ENCODE peak calls at places on chromosome 5, in four cellular contexts. A, W, L and M are unnamed samples.

GRCh38 chr5:148063861-148064260 is at the start of gene SPINK5:
- DNase-seq in A (no peak), W (no peak), L (no peak), M (no peak)

GRCh38 chr5:32443145-32443540 is 1.4 kb downstream of the ZFR start:
- DNase-seq in A (peak; percentile 69), W (no peak), L (peak; percentile 21), M (no peak)

GRCh38 chr5:15525679-15526275 is 25.8 kb downstream of the FBXL7 start:
- DNase-seq in A (peak; percentile 71), W (no peak), L (peak; percentile 52), M (no peak)

GRCh38 chr5:132260714-132261615 is 3.5 kb downstream of the PDLIM4 start:
- DNase-seq in A (peak; percentile 86), W (peak; percentile 59), L (peak; percentile 90), M (peak; percentile 92)

GRCh38 chr5:40071870-40072269 is 607.8 kb upstream of the PTGER4 start:
- DNase-seq in A (peak; percentile 64), W (no peak), L (no peak), M (no peak)

GRCh38 chr5:148734518-148734917 is 80.2 kb upstream of the HTR4 start:
- DNase-seq in A (peak; percentile 28), W (no peak), L (no peak), M (no peak)

GRCh38 chr5:60483046-60483445 is 216.9 kb downstream of the DEPDC1B start:
- DNase-seq in A (peak; percentile 30), W (no peak), L (no peak), M (no peak)

GRCh38 chr5:40983781-40984180 is 74.5 kb downstream of the C7 start:
- DNase-seq in A (no peak), W (no peak), L (no peak), M (no peak)

GRCh38 chr5:10528056-10528816 is 35.6 kb upstream of the ANKRD33B start:
- DNase-seq in A (peak; percentile 77), W (no peak), L (no peak), M (no peak)

GRCh38 chr5:181188700-181189362 is 16.2 kb downstream of the TRIM7 start:
- DNase-seq in A (peak; percentile 82), W (peak; percentile 57), L (peak; percentile 79), M (peak; percentile 92)

GRCh38 chr5:178519155-178519554 is 71.0 kb downstream of the COL23A1 start:
- DNase-seq in A (no peak), W (no peak), L (no peak), M (peak; percentile 38)

GRCh38 chr5:9441610-9442009 is 104.3 kb downstream of the SEMA5A start:
- DNase-seq in A (peak; percentile 60), W (no peak), L (no peak), M (no peak)

GRCh38 chr5:108167174-108167573 is 214.7 kb downstream of the FBXL17 start:
- DNase-seq in A (no peak), W (no peak), L (no peak), M (no peak)

GRCh38 chr5:61139094-61139873 is 23.0 kb downstream of the SMIM15 start:
- DNase-seq in A (peak; percentile 19), W (no peak), L (peak; percentile 7), M (no peak)

GRCh38 chr5:172710695-172711094 is 60.3 kb downstream of the DUSP1 start:
- DNase-seq in A (no peak), W (no peak), L (no peak), M (no peak)

GRCh38 chr5:78317515-78317914 is 23.0 kb upstream of the AP3B1 start:
- DNase-seq in A (no peak), W (no peak), L (no peak), M (no peak)

GRCh38 chr5:40909233-40909632 is at the start of gene C7:
- DNase-seq in A (no peak), W (no peak), L (peak; percentile 89), M (no peak)

GRCh38 chr5:123091258-123091987 is 2.4 kb downstream of the PRDM6 start:
- DNase-seq in A (no peak), W (no peak), L (no peak), M (no peak)

GRCh38 chr5:76106149-76106548 is 23.0 kb downstream of the SV2C start:
- DNase-seq in A (no peak), W (no peak), L (no peak), M (no peak)

GRCh38 chr5:16593630-16594029 is 23.2 kb downstream of the RETREG1 start:
- DNase-seq in A (peak; percentile 50), W (no peak), L (no peak), M (no peak)

GRCh38 chr5:165370233-165370632 is 1864.8 kb downstream of the MAT2B start:
- DNase-seq in A (no peak), W (no peak), L (no peak), M (no peak)

GRCh38 chr5:171954721-171955120 is 51.7 kb downstream of the FBXW11 start:
- DNase-seq in A (peak; percentile 44), W (no peak), L (peak; percentile 45), M (no peak)

GRCh38 chr5:82465235-82465634 is 187.1 kb upstream of the RPS23 start:
- DNase-seq in A (no peak), W (no peak), L (peak; percentile 12), M (no peak)

GRCh38 chr5:72243706-72244105 is 76.3 kb downstream of the MRPS27 start:
- DNase-seq in A (no peak), W (no peak), L (no peak), M (no peak)

GRCh38 chr5:59724482-59725392 is 168.8 kb downstream of the PDE4D start:
- DNase-seq in A (peak; percentile 74), W (no peak), L (peak; percentile 80), M (no peak)

GRCh38 chr5:36870399-36871040 is 6.0 kb upstream of the NIPBL start:
- DNase-seq in A (peak; percentile 78), W (no peak), L (peak; percentile 79), M (no peak)

GRCh38 chr5:55387865-55388264 is 80.1 kb downstream of the MTREX start:
- DNase-seq in A (no peak), W (no peak), L (no peak), M (no peak)

GRCh38 chr5:167861134-167861930 is 430.1 kb upstream of the WWC1 start:
- DNase-seq in A (peak; percentile 16), W (peak; percentile 9), L (peak; percentile 39), M (no peak)

GRCh38 chr5:151885138-151885908 is 39.3 kb downstream of the GLRA1 start:
- DNase-seq in A (no peak), W (no peak), L (no peak), M (no peak)

GRCh38 chr5:34914671-34915138 is 599 bp downstream of the RAD1 start:
- DNase-seq in A (peak; percentile 28), W (peak; percentile 32), L (peak; percentile 38), M (peak; percentile 69)

GRCh38 chr5:141359790-141360426 is at the start of gene PCDHGB2:
- DNase-seq in A (peak; percentile 71), W (no peak), L (peak; percentile 40), M (no peak)

GRCh38 chr5:32828492-32828891 is 117.4 kb downstream of the NPR3 start:
- DNase-seq in A (peak; percentile 17), W (no peak), L (no peak), M (no peak)

GRCh38 chr5:143166661-143167420 is 236.6 kb downstream of the NR3C1 start:
- DNase-seq in A (no peak), W (no peak), L (no peak), M (no peak)

GRCh38 chr5:60453186-60453976 is 246.6 kb downstream of the DEPDC1B start:
- DNase-seq in A (no peak), W (no peak), L (no peak), M (no peak)

GRCh38 chr5:96537386-96537785 is 104.3 kb upstream of the PCSK1 start:
- DNase-seq in A (peak; percentile 71), W (no peak), L (peak; percentile 90), M (no peak)

GRCh38 chr5:125550237-125550636 is 803.8 kb upstream of the ZNF608 start:
- DNase-seq in A (peak; percentile 82), W (no peak), L (peak; percentile 87), M (no peak)

GRCh38 chr5:78362220-78362619 is 1.8 kb downstream of the SCAMP1 start:
- DNase-seq in A (no peak), W (no peak), L (no peak), M (no peak)

DNA sequence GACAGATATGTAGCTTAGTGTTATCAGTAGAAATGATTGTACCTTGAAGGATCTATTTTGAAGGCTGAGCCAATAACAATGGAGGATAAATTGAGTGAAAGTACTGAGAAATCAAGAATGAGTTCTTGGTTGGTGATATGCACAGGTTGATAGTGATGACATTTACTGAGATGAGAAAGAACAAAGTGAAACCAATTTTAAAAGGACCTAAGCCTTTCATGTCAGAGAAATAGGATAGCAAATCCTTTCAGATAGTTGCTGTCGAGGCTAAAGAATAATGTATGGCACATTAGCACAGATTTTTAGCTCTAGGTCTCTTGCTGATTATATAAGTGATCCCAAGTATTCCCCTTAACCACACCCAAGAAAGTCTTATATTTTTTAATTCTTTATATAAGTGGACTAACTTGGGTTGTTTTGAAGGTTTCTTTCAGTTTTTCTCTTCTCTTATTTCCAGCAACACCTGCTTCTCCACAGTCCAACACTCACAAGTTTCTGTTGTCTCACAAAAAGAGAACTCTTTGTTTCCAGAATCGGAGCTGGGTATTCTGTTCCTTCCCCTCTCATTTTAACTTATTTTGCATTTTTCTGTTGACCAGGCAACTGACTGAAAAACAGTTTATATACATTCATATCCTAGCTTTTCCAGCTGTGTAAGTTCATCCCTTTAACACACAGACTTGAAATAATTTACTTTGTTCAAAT is 286.9 kb upstream of the ATP10B start:
- DNase-seq in A (no peak), W (no peak), L (no peak), M (no peak)
- H3K4me3 ChIP-seq in A (no peak overlapping the region), W (no peak overlapping the region), L (no peak overlapping the region), M (no peak overlapping the region)

DNA sequence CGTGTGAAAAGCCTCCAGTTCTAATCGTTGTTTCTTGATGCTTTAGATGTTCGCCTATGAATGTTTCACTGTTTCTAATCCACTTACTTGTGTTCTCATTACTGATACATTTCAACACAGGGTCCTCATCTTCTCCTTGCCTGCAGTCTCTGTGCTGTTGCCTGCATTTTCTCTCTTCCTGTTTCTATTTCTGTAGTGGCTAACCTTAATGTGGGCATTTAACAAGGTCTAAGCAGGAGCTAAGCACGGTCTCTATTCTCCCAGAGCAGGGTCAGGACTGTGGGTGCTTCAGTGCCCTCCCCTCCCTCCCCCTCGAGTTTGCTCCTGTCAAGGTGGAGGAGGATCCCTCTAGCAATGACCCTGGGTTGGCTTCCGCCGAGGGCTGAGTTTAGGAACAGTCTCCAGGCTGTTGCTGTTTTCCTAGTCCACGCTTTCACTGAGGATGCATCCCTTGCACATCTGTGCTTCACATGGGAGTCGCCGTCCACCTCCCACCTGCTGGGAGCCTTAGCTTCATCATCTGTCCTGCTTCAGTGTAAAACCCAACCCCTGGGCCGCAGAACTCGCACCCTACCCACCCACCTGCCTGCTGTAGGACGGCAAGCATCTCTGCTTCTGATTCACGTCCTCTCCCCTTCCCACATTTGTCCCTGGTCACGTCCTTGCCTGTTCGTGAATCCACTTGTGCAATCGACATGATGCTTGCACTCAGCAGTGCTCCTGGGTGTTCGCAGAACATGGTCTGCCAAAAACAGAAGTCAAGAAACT is 2.4 kb upstream of the EXOC3 start:
- DNase-seq in A (no peak), W (no peak), L (no peak), M (peak; percentile 48)
- TF ChIP-seq CTCF in A (no peak), W (no peak), L (no peak), M (no peak)

DNA sequence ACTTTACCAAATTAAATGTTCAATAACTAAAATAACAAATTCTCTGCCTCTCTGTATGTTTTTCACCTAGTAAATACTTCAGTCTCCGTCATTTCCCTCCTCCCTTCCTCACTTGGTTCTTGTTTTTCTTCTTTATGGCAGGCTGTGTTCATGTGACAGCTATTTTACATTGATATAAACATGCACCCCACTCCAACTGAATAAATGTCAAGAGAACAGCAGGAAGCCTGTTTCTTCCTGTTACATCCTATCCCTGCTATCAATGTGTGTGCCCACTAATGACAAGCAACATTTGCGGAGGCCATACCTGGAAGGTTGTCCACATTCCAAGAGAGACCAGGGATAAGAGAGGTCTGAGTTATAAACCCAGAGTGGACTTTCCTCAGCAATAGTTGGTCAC is 145.2 kb upstream of the MAST4 start:
- DNase-seq in A (no peak), W (no peak), L (no peak), M (no peak)
- H3K4me3 ChIP-seq in A (no peak overlapping the region), W (no peak overlapping the region), L (no peak overlapping the region), M (no peak overlapping the region)

GRCh38 chr5:139650031-139650688 is 2.0 kb downstream of the CXXC5 start:
- DNase-seq in A (peak; percentile 67), W (no peak), L (no peak), M (peak; percentile 75)
- TF ChIP-seq CTCF in A (peak; percentile 33), W (peak; percentile 34), L (peak; percentile 33), M (peak; percentile 33)